ENCODE peak calls at places on chromosome 4, in seven cellular contexts. R, H, G, V, M, D and U are unnamed samples.

GRCh38 chr4:65592089-65592488 is 78.2 kb downstream of the EPHA5 start:
- DNase-seq in M (no peak), G (peak), D (no peak), R (no peak), V (no peak), H (no peak), U (no peak)

GRCh38 chr4:119652978-119653377 is 24.4 kb upstream of the PDE5A start:
- DNase-seq in G (no peak), V (no peak), H (no peak), R (no peak), D (no peak), M (no peak), U (no peak)

GRCh38 chr4:69860007-69860406 is at the start of gene SULT1E1:
- DNase-seq in G (no peak), H (no peak), D (no peak), M (no peak), R (no peak), V (no peak), U (no peak)

GRCh38 chr4:150769235-150769634 is 187.3 kb downstream of the MAB21L2 start:
- DNase-seq in G (no peak), M (no peak), D (no peak), V (peak), H (no peak), R (no peak), U (no peak)

GRCh38 chr4:138522366-138522765 is 280.2 kb upstream of the SLC7A11 start:
- DNase-seq in H (no peak), D (no peak), M (no peak), G (peak), R (no peak), V (no peak), U (peak)

GRCh38 chr4:139455187-139455586 is 1.3 kb downstream of the RAB33B start:
- DNase-seq in M (no peak), G (no peak), H (no peak), R (no peak), D (no peak), V (no peak), U (no peak)

GRCh38 chr4:35125995-35126712 is 1118.2 kb downstream of the ARAP2 start:
- DNase-seq in M (no peak), D (no peak), G (no peak), R (no peak), V (no peak), H (no peak), U (peak)

GRCh38 chr4:146333895-146334262 is 119.5 kb downstream of the REELD1 start:
- DNase-seq in R (no peak), V (no peak), M (no peak), D (no peak), G (no peak), H (no peak), U (no peak)

GRCh38 chr4:6028168-6028567 is 9.9 kb upstream of the C4orf50 start:
- DNase-seq in H (no peak), V (no peak), D (no peak), G (no peak), M (no peak), R (no peak), U (no peak)

GRCh38 chr4:182192511-182193181 is 50.6 kb upstream of the TENM3 start:
- DNase-seq in D (no peak), G (no peak), H (no peak), M (no peak), R (no peak), V (no peak), U (no peak)

GRCh38 chr4:121070696-121071639 is 1.4 kb downstream of the NDNF start:
- DNase-seq in V (peak), R (peak), H (no peak), M (peak), G (peak), D (no peak), U (peak)

GRCh38 chr4:145177511-145177905 is 2.9 kb downstream of the OTUD4 start:
- DNase-seq in M (no peak), V (no peak), D (no peak), G (no peak), H (no peak), R (no peak), U (peak)

GRCh38 chr4:57220172-57220571 is 110.0 kb upstream of the IGFBP7 start:
- DNase-seq in M (no peak), D (no peak), G (no peak), R (no peak), H (no peak), V (no peak), U (no peak)

GRCh38 chr4:4666187-4666586 is 124.3 kb upstream of the STX18 start:
- DNase-seq in D (no peak), G (no peak), R (peak), H (no peak), V (no peak), M (no peak), U (peak)

GRCh38 chr4:65670331-65671031 is at the start of gene EPHA5:
- DNase-seq in R (peak), H (no peak), D (no peak), M (no peak), V (no peak), G (peak), U (peak)

GRCh38 chr4:186760576-186760975 is 36.9 kb upstream of the FAT1 start:
- DNase-seq in H (no peak), M (no peak), V (no peak), D (no peak), G (no peak), R (no peak), U (no peak)

GRCh38 chr4:42066402-42066801 is 76.1 kb downstream of the SLC30A9 start:
- DNase-seq in D (no peak), G (no peak), V (no peak), R (no peak), H (no peak), M (no peak), U (no peak)

GRCh38 chr4:85084371-85085170 is 118.1 kb upstream of the WDFY3 start:
- DNase-seq in M (peak), R (no peak), G (no peak), V (no peak), H (no peak), D (peak), U (peak)

GRCh38 chr4:150033937-150034336 is 44.3 kb upstream of the DCLK2 start:
- DNase-seq in D (peak), H (no peak), M (no peak), V (no peak), G (no peak), R (no peak), U (no peak)

GRCh38 chr4:159435561-159436023 is 332.7 kb downstream of the RAPGEF2 start:
- DNase-seq in D (no peak), V (no peak), R (no peak), G (no peak), H (no peak), M (no peak), U (no peak)

GRCh38 chr4:155529197-155529596 is 137.5 kb upstream of the GUCY1A1 start:
- DNase-seq in D (no peak), H (no peak), R (no peak), M (no peak), G (peak), V (no peak), U (no peak)

GRCh38 chr4:141109983-141110382 is 23.3 kb downstream of the RNF150 start:
- DNase-seq in H (no peak), R (no peak), M (no peak), G (peak), V (no peak), D (no peak), U (no peak)

GRCh38 chr4:152109585-152110509 is 349.0 kb upstream of the GATB start:
- DNase-seq in G (no peak), D (no peak), R (no peak), H (no peak), V (no peak), M (no peak), U (peak)

GRCh38 chr4:136412708-136413107 is 1119.6 kb downstream of the PCDH18 start:
- DNase-seq in R (no peak), V (no peak), H (no peak), D (no peak), G (no peak), M (no peak), U (no peak)

GRCh38 chr4:185361872-185362271 is 33.9 kb downstream of the LRP2BP start:
- DNase-seq in G (no peak), H (no peak), M (no peak), D (no peak), V (no peak), R (no peak), U (no peak)

GRCh38 chr4:108706289-108706688 is 55.9 kb downstream of the OSTC start:
- DNase-seq in H (no peak), M (no peak), R (no peak), V (no peak), G (no peak), D (no peak), U (no peak)

GRCh38 chr4:137530176-137530575 is 2.1 kb downstream of the PCDH18 start:
- DNase-seq in D (no peak), G (no peak), H (no peak), R (no peak), V (no peak), M (no peak), U (no peak)

GRCh38 chr4:80125252-80126177 is 52.5 kb upstream of the ANTXR2 start:
- DNase-seq in H (peak), M (no peak), G (peak), V (peak), D (no peak), R (no peak), U (peak)

GRCh38 chr4:185123479-185123878 is 19.6 kb upstream of the SLC25A4 start:
- DNase-seq in H (no peak), G (no peak), M (no peak), D (no peak), R (no peak), V (no peak), U (no peak)

GRCh38 chr4:1971456-1972200 is 37.1 kb downstream of the NELFA start:
- DNase-seq in V (no peak), R (no peak), H (no peak), D (no peak), G (no peak), M (no peak), U (no peak)

GRCh38 chr4:8836664-8837171 is 34.9 kb downstream of the HMX1 start:
- DNase-seq in R (peak), G (peak), M (no peak), D (no peak), V (peak), H (no peak), U (no peak)

GRCh38 chr4:113675731-113676707 is 85.5 kb downstream of the CAMK2D start:
- DNase-seq in M (no peak), H (no peak), R (no peak), V (no peak), G (no peak), D (no peak), U (no peak)

GRCh38 chr4:4480685-4481393 is 61.0 kb downstream of the STX18 start:
- DNase-seq in H (no peak), D (no peak), R (no peak), M (no peak), G (no peak), V (no peak), U (peak)

GRCh38 chr4:131644619-131645018 is 1504.5 kb upstream of the PCDH10 start:
- DNase-seq in G (peak), H (no peak), V (no peak), R (peak), M (no peak), D (no peak), U (peak)

GRCh38 chr4:151931563-151931962 is 170.8 kb upstream of the GATB start:
- DNase-seq in V (no peak), D (no peak), H (no peak), M (no peak), R (no peak), G (no peak), U (no peak)

GRCh38 chr4:139229534-139230039 is 50.4 kb downstream of the MGARP start:
- DNase-seq in M (no peak), H (no peak), V (no peak), D (no peak), R (no peak), G (no peak), U (peak)